ENCODE peak calls at places on chromosomes 13 and 19, in four cellular contexts. S is lower leg skin, W is cardiac muscle cell, P is IMR-90. I is an unnamed sample.

GRCh38 chr19:6412111-6412999 is 12.3 kb downstream of the KHSRP start:
- DNase-seq in W (peak), P (no peak), S (no peak), I (no peak)

GRCh38 chr19:8081569-8082550 is 29.3 kb downstream of the CCL25 start:
- DNase-seq in S (no peak), W (no peak), P (no peak), I (no peak)

GRCh38 chr13:49443327-49443688 is 556 bp downstream of the CAB39L start:
- DNase-seq in P (peak), S (no peak), W (peak), I (no peak)

GRCh38 chr19:48444129-48444932 is 1.5 kb upstream of the GRWD1 start:
- DNase-seq in S (no peak), P (no peak), W (no peak), I (no peak)

GRCh38 chr13:67232384-67232783 is 2.2 kb upstream of the PCDH9 start:
- DNase-seq in W (no peak), S (no peak), P (no peak), I (no peak)

GRCh38 chr13:107211073-107211472 is 643.1 kb upstream of the ARGLU1 start:
- DNase-seq in S (peak), W (peak), P (peak), I (no peak)

GRCh38 chr13:19818223-19818842 is 35.6 kb upstream of the PSPC1 start:
- DNase-seq in P (no peak), W (peak), S (no peak), I (peak)

GRCh38 chr13:99605417-99606321 is 104.4 kb downstream of the TM9SF2 start:
- DNase-seq in P (no peak), S (peak), W (peak), I (peak)

GRCh38 chr19:44891016-44891882 is at the start of gene TOMM40:
- DNase-seq in S (no peak), W (peak), P (peak), I (no peak)

GRCh38 chr13:72952529-72953141 is 106.2 kb upstream of the KLF5 start:
- DNase-seq in P (no peak), S (no peak), W (no peak), I (no peak)

GRCh38 chr13:61486496-61486895 is 70.8 kb upstream of the PCDH20 start:
- DNase-seq in W (no peak), P (no peak), S (no peak), I (no peak)

GRCh38 chr19:3057275-3057714 is 5.0 kb downstream of the TLE5 start:
- DNase-seq in S (peak), P (no peak), W (no peak), I (no peak)

GRCh38 chr13:107827840-107828549 is 387.3 kb downstream of the LIG4 start:
- DNase-seq in S (no peak), W (no peak), P (no peak), I (no peak)

GRCh38 chr19:46944123-46944718 is 75.4 kb upstream of the NPAS1 start:
- DNase-seq in S (no peak), P (no peak), W (no peak), I (no peak)

GRCh38 chr19:33238750-33239149 is 13.1 kb upstream of the SLC7A10 start:
- DNase-seq in P (no peak), S (no peak), W (no peak), I (no peak)

GRCh38 chr19:46634656-46635218 is 1.3 kb downstream of the GNG8 start:
- DNase-seq in P (no peak), W (no peak), S (no peak), I (no peak)

GRCh38 chr13:43935878-43936277 is 56.2 kb downstream of the LACC1 start:
- DNase-seq in W (no peak), P (no peak), S (no peak), I (no peak)

GRCh38 chr19:14048439-14049153 is 13.3 kb downstream of the PALM3 start:
- DNase-seq in P (no peak), S (no peak), W (peak), I (peak)

GRCh38 chr13:51551446-51551845 is 32.8 kb upstream of the WDFY2 start:
- DNase-seq in P (no peak), W (no peak), S (no peak), I (no peak)

GRCh38 chr13:51342706-51343105 is 3.2 kb downstream of the SERPINE3 start:
- DNase-seq in P (peak), W (no peak), S (no peak), I (no peak)

GRCh38 chr19:38516802-38517201 is 83.3 kb downstream of the RYR1 start:
- DNase-seq in W (no peak), S (no peak), P (no peak), I (no peak)

GRCh38 chr19:39430675-39431593 is 4.8 kb downstream of the RPS16 start:
- DNase-seq in P (peak), S (no peak), W (no peak), I (no peak)

GRCh38 chr19:58170860-58171259 is 12.0 kb upstream of the ZNF274 start:
- DNase-seq in P (peak), W (no peak), S (no peak), I (no peak)

GRCh38 chr13:79936368-79937136 is 404.4 kb downstream of the SPRY2 start:
- DNase-seq in P (peak), W (no peak), S (peak), I (no peak)

GRCh38 chr19:18785179-18786124 is 5.7 kb downstream of the COMP start:
- DNase-seq in S (peak), W (peak), P (peak), I (peak)

GRCh38 chr13:113552786-113553540 is 31.6 kb upstream of the TFDP1 start:
- DNase-seq in W (no peak), P (no peak), S (peak), I (no peak)

GRCh38 chr13:53052675-53053074 is 24.1 kb downstream of the OLFM4 start:
- DNase-seq in W (no peak), S (no peak), P (no peak), I (no peak)

GRCh38 chr19:13382633-13382938 is 123.7 kb downstream of the CACNA1A start:
- DNase-seq in P (no peak), W (no peak), S (no peak), I (no peak)

GRCh38 chr19:13505761-13506549 is at the start of gene CACNA1A:
- DNase-seq in S (no peak), P (peak), W (peak), I (no peak)

GRCh38 chr19:14127929-14128509 is 8.4 kb downstream of the ASF1B start:
- DNase-seq in P (no peak), W (no peak), S (no peak), I (no peak)

GRCh38 chr13:23547000-23547590 is 23.1 kb upstream of the TNFRSF19 start:
- DNase-seq in P (peak), W (no peak), S (no peak), I (no peak)

GRCh38 chr19:46324277-46324676 is 22.6 kb upstream of the PPP5C start:
- DNase-seq in S (no peak), P (no peak), W (no peak), I (no peak)

GRCh38 chr19:53789708-53790678 is 34.1 kb downstream of the NLRP12 start:
- DNase-seq in S (no peak), P (no peak), W (no peak), I (no peak)

GRCh38 chr19:53785196-53785889 is 38.8 kb downstream of the NLRP12 start:
- DNase-seq in W (no peak), P (no peak), S (no peak), I (no peak)

GRCh38 chr19:53782698-53783097 is 41.4 kb downstream of the NLRP12 start:
- DNase-seq in P (no peak), S (no peak), W (no peak), I (no peak)

DNA sequence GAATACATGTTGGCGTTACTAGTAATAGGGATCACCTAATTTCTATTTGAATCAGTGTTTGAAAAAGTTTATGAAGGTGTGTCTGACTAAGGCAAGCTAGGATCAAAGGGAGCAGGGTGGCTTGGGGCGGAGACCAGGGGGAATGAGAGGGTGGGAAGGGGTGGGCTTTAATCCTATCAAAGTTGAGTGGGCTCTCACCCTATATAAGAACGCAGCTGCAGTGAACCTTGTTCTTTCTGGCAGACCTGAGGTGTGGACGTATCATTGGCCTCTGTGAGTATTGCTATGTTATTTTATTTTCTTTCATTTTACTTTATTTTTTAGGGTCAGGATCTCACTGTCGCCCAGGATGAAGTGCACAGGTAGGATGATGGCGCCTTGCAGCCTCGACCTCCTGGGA is 37.4 kb downstream of the NLRP12 start:
- DNase-seq in S (no peak), P (no peak), W (no peak), I (no peak)
- TF ChIP-seq CTCF in S (no peak), P (no peak), W (no peak), I (no peak)

GRCh38 chr19:49496574-49497008 is 357 bp downstream of the RPS11 start:
- DNase-seq in W (no peak), P (no peak), S (no peak), I (no peak)
- TF ChIP-seq CTCF in W (no peak), P (no peak), S (no peak), I (no peak)

GRCh38 chr19:1249990-1250298 is 1.6 kb downstream of the MIDN start:
- DNase-seq in S (no peak), W (no peak), P (no peak), I (no peak)

GRCh38 chr19:1250374-1251232 is 2.2 kb downstream of the MIDN start:
- DNase-seq in P (peak), S (no peak), W (peak), I (peak)

GRCh38 chr19:1249298-1249989 is 1.1 kb downstream of the MIDN start:
- DNase-seq in S (peak), W (peak), P (peak), I (peak)

GRCh38 chr19:1247747-1248453 is 483 bp upstream of the MIDN start:
- DNase-seq in P (peak), W (no peak), S (peak), I (peak)

GRCh38 chr19:1248454-1249297 is at the start of gene MIDN:
- DNase-seq in P (peak), W (peak), S (peak), I (peak)
- TF ChIP-seq CTCF in P (peak), W (peak), S (no peak), I (peak)

GRCh38 chr19:28977826-28978225 is 235.1 kb downstream of the UQCRFS1 start:
- DNase-seq in P (no peak), S (no peak), W (no peak), I (no peak)
- TF ChIP-seq CTCF in P (no peak), S (no peak), W (peak), I (no peak)

GRCh38 chr13:21175656-21176194 is 627 bp downstream of the SKA3 start:
- DNase-seq in W (no peak), P (peak), S (no peak), I (no peak)

GRCh38 chr13:21171420-21171819 is 4.9 kb downstream of the SKA3 start:
- DNase-seq in W (no peak), S (no peak), P (no peak), I (no peak)

GRCh38 chr13:21176982-21177284 is 475 bp downstream of the MRPL57 start:
- DNase-seq in S (no peak), P (no peak), W (no peak), I (no peak)

GRCh38 chr13:21181671-21182070 is 5.2 kb downstream of the MRPL57 start:
- DNase-seq in S (no peak), W (no peak), P (no peak), I (no peak)

DNA sequence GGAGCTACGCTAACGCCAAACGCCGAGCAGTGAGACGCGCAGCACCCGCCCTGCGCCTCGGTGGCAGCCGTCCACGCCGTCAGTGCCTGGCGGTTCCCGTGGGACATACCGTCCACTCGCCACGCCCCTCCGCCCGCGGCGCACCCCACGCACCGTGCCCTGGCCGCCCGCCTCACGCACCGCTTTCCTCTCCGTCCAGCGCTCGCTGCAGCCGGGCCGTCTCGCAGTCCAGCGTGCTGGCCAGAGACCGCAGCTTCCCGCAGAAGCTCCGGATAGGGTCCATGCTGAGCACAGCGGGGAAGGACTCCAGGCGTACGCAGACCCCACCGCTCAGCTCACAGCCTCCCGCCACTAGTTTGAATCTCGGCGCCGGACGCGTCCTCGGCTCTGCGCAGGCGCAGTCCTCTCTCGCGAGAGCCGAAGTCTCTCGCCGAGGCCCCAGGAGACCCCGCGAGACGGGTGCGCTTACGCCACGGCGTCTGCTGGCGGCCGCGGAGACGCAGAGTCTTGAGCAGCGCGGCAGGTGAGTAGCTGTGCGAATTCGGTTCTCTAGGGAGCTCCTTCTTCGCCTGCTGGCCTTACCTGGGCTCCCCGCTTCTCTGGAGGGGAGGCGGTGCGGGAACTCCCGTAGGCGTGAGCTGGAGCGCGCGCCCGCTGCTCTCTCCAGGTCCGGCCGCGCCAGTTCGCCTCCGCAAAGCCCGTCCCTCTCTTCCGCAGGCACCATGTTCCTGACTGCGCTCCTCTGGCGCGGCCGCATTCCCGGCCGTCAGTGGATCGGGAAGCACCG is at the start of the genes MRPL57 and SKA3:
- DNase-seq in W (peak), S (peak), P (peak), I (peak)
- TF ChIP-seq CTCF in W (no peak), S (no peak), P (no peak), I (no peak)

GRCh38 chr19:11887618-11888531 is at the start of gene ZNF69:
- DNase-seq in P (peak), W (peak), S (peak), I (peak)
- TF ChIP-seq CTCF in P (no peak), W (peak), S (no peak), I (no peak)

I was measured in natural killer cell.